ENCODE peak calls at places on chromosomes 13 and 19, in five cellular contexts. One of them, this sample, is unnamed.

GRCh38 chr13:27792393-27793218 is at the start of gene GSX1:
- DNase-seq in dorsolateral prefrontal cortex: peak
- DNase-seq in epithelial cell of esophagus: peak
- DNase-seq in neural crest cell: peak
- DNase-seq in thoracic aorta: no peak
- DNase-seq in this sample: peak

GRCh38 chr13:34247596-34247995 is 429.6 kb downstream of the RFC3 start:
- DNase-seq in dorsolateral prefrontal cortex: no peak
- DNase-seq in neural crest cell: no peak
- DNase-seq in epithelial cell of esophagus: no peak
- DNase-seq in thoracic aorta: no peak
- DNase-seq in this sample: no peak

GRCh38 chr19:351976-352625 is 7.5 kb upstream of the MIER2 start:
- DNase-seq in epithelial cell of esophagus: no peak
- DNase-seq in thoracic aorta: no peak
- DNase-seq in neural crest cell: no peak
- DNase-seq in dorsolateral prefrontal cortex: no peak
- DNase-seq in this sample: no peak

GRCh38 chr13:22455036-22455435 is 725.7 kb upstream of the SGCG start:
- DNase-seq in dorsolateral prefrontal cortex: no peak
- DNase-seq in neural crest cell: no peak
- DNase-seq in epithelial cell of esophagus: no peak
- DNase-seq in thoracic aorta: no peak
- DNase-seq in this sample: no peak

GRCh38 chr13:42968906-42969305 is 23.1 kb downstream of the EPSTI1 start:
- DNase-seq in neural crest cell: no peak
- DNase-seq in thoracic aorta: no peak
- DNase-seq in dorsolateral prefrontal cortex: no peak
- DNase-seq in epithelial cell of esophagus: peak
- DNase-seq in this sample: peak

GRCh38 chr19:49469828-49470614 is 4.0 kb upstream of the FLT3LG start:
- DNase-seq in neural crest cell: no peak
- DNase-seq in dorsolateral prefrontal cortex: no peak
- DNase-seq in epithelial cell of esophagus: peak
- DNase-seq in thoracic aorta: no peak
- DNase-seq in this sample: no peak

GRCh38 chr19:34387446-34387810 is 16.8 kb upstream of the PDCD2L start:
- DNase-seq in thoracic aorta: no peak
- DNase-seq in epithelial cell of esophagus: no peak
- DNase-seq in neural crest cell: no peak
- DNase-seq in dorsolateral prefrontal cortex: no peak
- DNase-seq in this sample: no peak

GRCh38 chr13:32267836-32268439 is 47.2 kb downstream of the ZAR1L start:
- DNase-seq in neural crest cell: no peak
- DNase-seq in thoracic aorta: no peak
- DNase-seq in dorsolateral prefrontal cortex: no peak
- DNase-seq in epithelial cell of esophagus: peak
- DNase-seq in this sample: peak

GRCh38 chr13:80338781-80339577 is 1.9 kb downstream of the SPRY2 start:
- DNase-seq in dorsolateral prefrontal cortex: peak
- DNase-seq in neural crest cell: peak
- DNase-seq in thoracic aorta: peak
- DNase-seq in epithelial cell of esophagus: peak
- DNase-seq in this sample: peak

GRCh38 chr19:56619131-56619530 is 23.8 kb upstream of the SMIM17 start:
- DNase-seq in dorsolateral prefrontal cortex: no peak
- DNase-seq in epithelial cell of esophagus: no peak
- DNase-seq in thoracic aorta: no peak
- DNase-seq in neural crest cell: no peak
- DNase-seq in this sample: no peak

GRCh38 chr13:46896346-46897138 is at the start of gene HTR2A:
- DNase-seq in neural crest cell: no peak
- DNase-seq in thoracic aorta: no peak
- DNase-seq in epithelial cell of esophagus: peak
- DNase-seq in dorsolateral prefrontal cortex: peak
- DNase-seq in this sample: no peak

GRCh38 chr13:49791753-49792549 is 531 bp downstream of the KPNA3 start:
- DNase-seq in thoracic aorta: no peak
- DNase-seq in dorsolateral prefrontal cortex: peak
- DNase-seq in epithelial cell of esophagus: peak
- DNase-seq in neural crest cell: peak
- DNase-seq in this sample: peak

GRCh38 chr19:2235396-2236284 is 489 bp downstream of the PLEKHJ1 start:
- DNase-seq in epithelial cell of esophagus: no peak
- DNase-seq in dorsolateral prefrontal cortex: no peak
- DNase-seq in thoracic aorta: no peak
- DNase-seq in neural crest cell: no peak
- DNase-seq in this sample: peak

GRCh38 chr13:106533101-106533939 is 2.1 kb downstream of the EFNB2 start:
- DNase-seq in neural crest cell: peak
- DNase-seq in dorsolateral prefrontal cortex: peak
- DNase-seq in thoracic aorta: no peak
- DNase-seq in epithelial cell of esophagus: peak
- DNase-seq in this sample: peak

GRCh38 chr19:7554565-7554964 is 19.0 kb downstream of the PNPLA6 start:
- DNase-seq in neural crest cell: no peak
- DNase-seq in epithelial cell of esophagus: no peak
- DNase-seq in thoracic aorta: no peak
- DNase-seq in dorsolateral prefrontal cortex: no peak
- DNase-seq in this sample: no peak

GRCh38 chr19:5826531-5827341 is 12.8 kb downstream of the FUT6 start:
- DNase-seq in epithelial cell of esophagus: peak
- DNase-seq in neural crest cell: peak
- DNase-seq in thoracic aorta: no peak
- DNase-seq in dorsolateral prefrontal cortex: no peak
- DNase-seq in this sample: no peak

GRCh38 chr19:47352095-47352494 is 3.0 kb downstream of the DHX34 start:
- DNase-seq in dorsolateral prefrontal cortex: no peak
- DNase-seq in epithelial cell of esophagus: no peak
- DNase-seq in neural crest cell: no peak
- DNase-seq in thoracic aorta: no peak
- DNase-seq in this sample: no peak

GRCh38 chr19:2611483-2612464 is 90.7 kb downstream of the GNG7 start:
- DNase-seq in dorsolateral prefrontal cortex: no peak
- DNase-seq in thoracic aorta: no peak
- DNase-seq in neural crest cell: no peak
- DNase-seq in epithelial cell of esophagus: no peak
- DNase-seq in this sample: no peak

GRCh38 chr19:4678881-4679379 is 8.8 kb upstream of the MYDGF start:
- DNase-seq in thoracic aorta: no peak
- DNase-seq in dorsolateral prefrontal cortex: no peak
- DNase-seq in epithelial cell of esophagus: peak
- DNase-seq in neural crest cell: no peak
- DNase-seq in this sample: no peak

GRCh38 chr13:29535663-29536655 is 59.5 kb downstream of the SLC7A1 start:
- DNase-seq in dorsolateral prefrontal cortex: no peak
- DNase-seq in thoracic aorta: no peak
- DNase-seq in epithelial cell of esophagus: no peak
- DNase-seq in neural crest cell: no peak
- DNase-seq in this sample: no peak

GRCh38 chr19:29535984-29536508 is 10.3 kb downstream of the VSTM2B start:
- DNase-seq in dorsolateral prefrontal cortex: no peak
- DNase-seq in thoracic aorta: no peak
- DNase-seq in epithelial cell of esophagus: no peak
- DNase-seq in neural crest cell: no peak
- DNase-seq in this sample: no peak

GRCh38 chr19:50844296-50844935 is 10.3 kb upstream of the KLK3 start:
- DNase-seq in dorsolateral prefrontal cortex: no peak
- DNase-seq in thoracic aorta: no peak
- DNase-seq in epithelial cell of esophagus: no peak
- DNase-seq in neural crest cell: no peak
- DNase-seq in this sample: no peak

GRCh38 chr13:97261254-97262015 is 39.3 kb downstream of the MBNL2 start:
- DNase-seq in dorsolateral prefrontal cortex: no peak
- DNase-seq in neural crest cell: no peak
- DNase-seq in thoracic aorta: no peak
- DNase-seq in epithelial cell of esophagus: no peak
- DNase-seq in this sample: no peak

GRCh38 chr19:19381007-19381926 is 24.2 kb upstream of the GATAD2A start:
- DNase-seq in dorsolateral prefrontal cortex: no peak
- DNase-seq in neural crest cell: no peak
- DNase-seq in epithelial cell of esophagus: no peak
- DNase-seq in thoracic aorta: no peak
- DNase-seq in this sample: no peak

GRCh38 chr13:79541426-79542049 is 60.6 kb downstream of the NDFIP2 start:
- DNase-seq in neural crest cell: no peak
- DNase-seq in epithelial cell of esophagus: peak
- DNase-seq in dorsolateral prefrontal cortex: no peak
- DNase-seq in thoracic aorta: no peak
- DNase-seq in this sample: no peak

DNA sequence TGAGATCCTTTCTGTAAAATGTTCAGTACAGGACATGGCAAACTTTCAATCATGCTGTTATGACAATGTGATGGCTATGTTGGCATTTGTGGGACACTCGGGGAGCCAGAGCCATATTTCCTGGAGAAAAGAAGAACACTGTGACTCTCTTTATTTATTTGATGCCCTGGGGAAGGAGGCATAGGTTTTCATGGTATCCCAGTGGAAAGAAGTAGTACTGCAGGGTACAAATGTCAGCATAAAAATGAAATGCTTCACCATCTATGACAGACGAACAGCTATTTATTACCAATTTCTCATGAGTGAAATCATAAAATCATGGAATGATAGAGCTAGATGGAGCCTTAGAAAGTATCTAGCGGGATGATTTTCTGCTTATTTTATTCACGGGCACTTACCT is 217.1 kb downstream of the COL4A1 start:
- DNase-seq in neural crest cell: no peak
- DNase-seq in dorsolateral prefrontal cortex: no peak
- DNase-seq in epithelial cell of esophagus: no peak
- DNase-seq in thoracic aorta: no peak
- DNase-seq in this sample: no peak
- TF ChIP-seq CTCF in neural crest cell: peak
- TF ChIP-seq CTCF in dorsolateral prefrontal cortex: no peak
- TF ChIP-seq CTCF in epithelial cell of esophagus: peak
- TF ChIP-seq CTCF in thoracic aorta: peak
- TF ChIP-seq CTCF in this sample: peak

GRCh38 chr13:77916481-77916880 is 2.1 kb downstream of the EDNRB start:
- DNase-seq in neural crest cell: no peak
- DNase-seq in thoracic aorta: no peak
- DNase-seq in dorsolateral prefrontal cortex: no peak
- DNase-seq in epithelial cell of esophagus: no peak
- DNase-seq in this sample: no peak

GRCh38 chr13:77919351-77920294 is 992 bp upstream of the EDNRB start:
- DNase-seq in epithelial cell of esophagus: peak
- DNase-seq in thoracic aorta: no peak
- DNase-seq in neural crest cell: peak
- DNase-seq in dorsolateral prefrontal cortex: peak
- DNase-seq in this sample: no peak

GRCh38 chr13:77915676-77916075 is 3.0 kb downstream of the EDNRB start:
- DNase-seq in dorsolateral prefrontal cortex: no peak
- DNase-seq in neural crest cell: no peak
- DNase-seq in epithelial cell of esophagus: no peak
- DNase-seq in thoracic aorta: no peak
- DNase-seq in this sample: no peak

GRCh38 chr13:77918391-77919261 is at the start of gene EDNRB:
- DNase-seq in neural crest cell: peak
- DNase-seq in epithelial cell of esophagus: peak
- DNase-seq in dorsolateral prefrontal cortex: peak
- DNase-seq in thoracic aorta: no peak
- DNase-seq in this sample: no peak
- TF ChIP-seq CTCF in neural crest cell: no peak
- TF ChIP-seq CTCF in epithelial cell of esophagus: no peak
- TF ChIP-seq CTCF in dorsolateral prefrontal cortex: no peak
- TF ChIP-seq CTCF in thoracic aorta: no peak
- TF ChIP-seq CTCF in this sample: no peak

DNA sequence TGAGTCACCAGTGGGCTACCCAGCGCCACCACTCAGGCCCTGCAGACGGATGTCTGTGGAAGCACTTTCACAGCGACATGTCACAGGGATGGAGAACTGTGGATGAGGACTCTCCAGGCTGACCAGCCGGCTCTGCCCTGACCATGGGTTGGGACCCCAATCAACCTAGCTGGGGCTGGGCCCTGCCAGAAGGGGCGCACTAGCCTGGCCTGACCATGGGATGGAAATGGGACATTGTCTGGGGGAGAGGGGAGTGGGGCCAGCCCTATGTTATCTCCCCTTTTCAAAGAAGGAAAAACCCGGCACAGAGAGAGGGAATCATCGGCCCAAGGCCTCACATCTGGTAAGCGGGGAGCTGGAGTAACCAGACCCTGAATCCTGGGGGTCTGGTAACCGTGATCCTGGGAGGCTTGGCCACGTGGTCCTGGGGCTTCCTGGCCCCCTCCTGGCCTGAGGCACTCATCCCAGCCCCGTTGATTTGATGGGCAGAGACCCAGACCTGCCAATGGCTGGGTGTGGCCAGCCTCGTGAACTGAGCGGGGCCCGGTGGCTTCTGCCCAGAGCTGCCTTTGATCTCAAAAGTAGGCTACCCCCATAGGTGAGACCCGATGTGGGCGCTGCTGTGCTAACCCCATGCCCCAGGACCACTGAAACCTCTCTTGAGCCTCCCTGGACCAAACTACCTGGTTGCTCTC is 11.2 kb upstream of the SLC7A10 start:
- DNase-seq in thoracic aorta: no peak
- DNase-seq in epithelial cell of esophagus: no peak
- DNase-seq in neural crest cell: no peak
- DNase-seq in dorsolateral prefrontal cortex: no peak
- DNase-seq in this sample: no peak
- TF ChIP-seq CTCF in thoracic aorta: no peak
- TF ChIP-seq CTCF in epithelial cell of esophagus: no peak
- TF ChIP-seq CTCF in neural crest cell: no peak
- TF ChIP-seq CTCF in dorsolateral prefrontal cortex: no peak
- TF ChIP-seq CTCF in this sample: no peak

GRCh38 chr19:10420444-10421239 is at the start of gene PDE4A:
- DNase-seq in neural crest cell: no peak
- DNase-seq in dorsolateral prefrontal cortex: no peak
- DNase-seq in thoracic aorta: no peak
- DNase-seq in epithelial cell of esophagus: peak
- DNase-seq in this sample: no peak
- TF ChIP-seq CTCF in neural crest cell: peak
- TF ChIP-seq CTCF in dorsolateral prefrontal cortex: peak
- TF ChIP-seq CTCF in thoracic aorta: no peak
- TF ChIP-seq CTCF in epithelial cell of esophagus: peak
- TF ChIP-seq CTCF in this sample: peak

GRCh38 chr19:36110487-36111199 is at the start of gene OVOL3:
- DNase-seq in dorsolateral prefrontal cortex: no peak
- DNase-seq in neural crest cell: no peak
- DNase-seq in thoracic aorta: no peak
- DNase-seq in epithelial cell of esophagus: no peak
- DNase-seq in this sample: no peak
- TF ChIP-seq CTCF in dorsolateral prefrontal cortex: no peak
- TF ChIP-seq CTCF in neural crest cell: no peak
- TF ChIP-seq CTCF in thoracic aorta: no peak
- TF ChIP-seq CTCF in epithelial cell of esophagus: no peak
- TF ChIP-seq CTCF in this sample: no peak

GRCh38 chr19:32357720-32358119 is 12.3 kb downstream of the ZNF507 start:
- DNase-seq in neural crest cell: no peak
- DNase-seq in thoracic aorta: no peak
- DNase-seq in dorsolateral prefrontal cortex: no peak
- DNase-seq in epithelial cell of esophagus: no peak
- DNase-seq in this sample: no peak
- TF ChIP-seq CTCF in neural crest cell: peak
- TF ChIP-seq CTCF in thoracic aorta: peak
- TF ChIP-seq CTCF in dorsolateral prefrontal cortex: no peak
- TF ChIP-seq CTCF in epithelial cell of esophagus: no peak
- TF ChIP-seq CTCF in this sample: peak